ENCODE peak calls at places on chromosome 18, in four cellular contexts. R is thoracic aorta; H is CD8-positive, alpha-beta T cell; W is PC-3. L is an unnamed sample.

GRCh38 chr18:11726556-11726955 is 37.5 kb downstream of the GNAL start:
- DNase-seq in R (no peak), H (no peak), W (peak; percentile 42), L (no peak)

GRCh38 chr18:59874166-59874565 is 25.6 kb upstream of the PMAIP1 start:
- DNase-seq in R (no peak), H (no peak), W (peak; percentile 74), L (no peak)

GRCh38 chr18:24546304-24546703 is 85.9 kb downstream of the HRH4 start:
- DNase-seq in H (no peak), W (no peak), R (no peak), L (no peak)

GRCh38 chr18:76358774-76359173 is 136.3 kb downstream of the ZNF516 start:
- DNase-seq in W (no peak), H (no peak), R (no peak), L (no peak)

GRCh38 chr18:79911009-79911870 is 40.2 kb downstream of the SLC66A2 start:
- DNase-seq in H (peak; percentile 8), R (no peak), W (no peak), L (no peak)

GRCh38 chr18:11179959-11180519 is 30.7 kb upstream of the PIEZO2 start:
- DNase-seq in W (no peak), R (no peak), H (no peak), L (no peak)

GRCh38 chr18:10950080-10950875 is 199.1 kb downstream of the PIEZO2 start:
- DNase-seq in W (no peak), H (no peak), R (no peak), L (no peak)

GRCh38 chr18:36829362-36830140 is 624 bp downstream of the KIAA1328 start:
- DNase-seq in H (no peak), R (no peak), W (peak; percentile 11), L (no peak)

GRCh38 chr18:49839012-49839411 is 25.7 kb upstream of the ACAA2 start:
- DNase-seq in H (no peak), R (no peak), W (peak; percentile 73), L (no peak)

DNA sequence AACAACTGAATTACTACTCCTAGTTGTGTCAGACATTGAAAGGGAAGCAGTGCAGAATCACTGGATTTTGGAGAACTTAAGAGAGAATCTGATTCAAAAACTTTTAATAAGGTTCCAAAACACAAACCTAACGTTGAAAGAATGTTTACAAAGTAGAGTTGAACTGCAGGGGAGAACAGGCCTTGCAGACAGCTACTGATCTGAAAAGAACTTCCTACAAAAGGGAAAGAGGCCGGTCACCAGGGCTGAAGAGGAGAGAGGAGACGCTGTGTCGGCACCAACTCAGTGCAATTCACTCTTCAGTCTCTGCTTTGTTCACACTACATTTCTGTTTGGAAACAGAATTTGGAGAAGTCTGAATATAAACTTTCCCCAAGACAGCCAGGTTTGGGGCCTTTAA is 124.0 kb downstream of the GAREM1 start:
- DNase-seq in W (no peak), R (no peak), H (no peak), L (no peak)
- H3K4me3 ChIP-seq in W (no peak overlapping the region), R (peak overlapping the region; percentile 47), H (no peak overlapping the region), L (no peak overlapping the region)

DNA sequence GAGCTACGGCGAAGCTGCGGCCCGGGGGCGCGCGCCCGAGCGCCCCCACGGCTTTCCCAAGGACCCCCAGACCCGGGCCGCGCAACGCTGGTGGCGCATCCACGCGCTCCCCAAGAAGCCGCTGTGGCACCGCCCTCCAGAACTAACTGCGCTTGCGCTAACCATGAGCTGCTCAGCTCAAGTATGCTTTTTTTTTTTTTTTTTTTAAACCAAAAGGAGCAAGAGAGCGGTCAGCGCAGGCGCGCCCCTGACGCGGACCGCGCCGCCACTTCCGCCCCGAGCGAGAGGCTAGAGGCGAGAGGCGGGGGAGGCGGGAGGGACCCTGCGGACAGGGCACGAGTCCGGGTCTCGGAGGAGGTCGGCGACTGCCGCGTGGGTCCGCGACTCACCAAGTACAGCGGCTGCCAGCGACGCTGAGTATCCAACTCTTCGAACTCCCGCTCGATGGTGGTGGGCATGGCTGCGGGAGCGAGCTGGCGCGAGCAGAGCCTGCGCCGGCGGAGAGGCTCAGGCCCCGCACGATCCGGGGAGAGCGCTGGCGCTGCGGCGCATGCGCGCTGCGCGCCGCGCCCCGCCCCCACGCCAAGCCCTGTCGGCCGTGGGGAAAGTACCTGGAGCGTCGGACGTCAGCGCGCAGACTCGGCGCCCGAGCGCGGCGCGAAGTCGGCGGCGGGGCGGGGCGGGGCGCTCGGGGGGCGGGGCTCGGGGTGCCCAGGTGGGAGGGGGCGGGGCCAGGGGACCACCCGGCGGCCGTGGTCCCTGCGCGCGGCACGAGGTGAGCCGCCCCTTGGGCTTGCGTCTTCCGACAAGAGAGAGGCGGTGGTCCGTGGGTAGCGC is at the start of gene PTPN2:
- DNase-seq in R (peak; percentile 84), W (peak; percentile 96), H (peak; percentile 91), L (peak; percentile 96)
- H3K4me1 ChIP-seq in R (peaks cover 5% of the 10 kb centered on the region), W (peaks cover 16% of the 10 kb centered on the region), H (peaks cover 49% of the 10 kb centered on the region), L (peaks cover 6% of the 10 kb centered on the region)

GRCh38 chr18:2293109-2293839 is 278.0 kb downstream of the METTL4 start:
- DNase-seq in H (no peak), W (no peak), R (no peak), L (no peak)
- TF ChIP-seq CTCF in H (no peak), W (no peak), R (no peak), L (no peak)

DNA sequence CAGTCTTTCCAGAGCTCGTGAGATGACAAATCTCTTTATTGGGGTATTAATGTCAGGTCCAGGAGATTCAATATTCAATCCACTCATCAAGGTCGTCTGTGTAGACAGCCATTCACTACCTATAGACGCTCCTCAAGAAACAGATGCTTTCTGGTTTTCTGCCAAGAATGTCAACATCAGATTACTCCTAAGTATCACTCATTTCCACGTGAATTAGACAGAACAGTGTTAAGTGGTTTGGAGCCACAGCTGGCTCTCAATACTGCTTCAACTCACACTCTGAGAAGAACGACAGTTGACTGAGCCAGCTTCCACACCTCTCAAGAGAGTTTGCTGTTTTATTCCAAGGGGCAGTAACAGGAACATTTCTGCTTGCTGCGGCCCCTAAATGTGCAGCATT is 113.5 kb upstream of the NEDD4L start:
- DNase-seq in H (no peak), W (no peak), R (no peak), L (no peak)
- H3K4me3 ChIP-seq in H (no peak overlapping the region), W (no peak overlapping the region), R (no peak overlapping the region), L (no peak overlapping the region)

DNA sequence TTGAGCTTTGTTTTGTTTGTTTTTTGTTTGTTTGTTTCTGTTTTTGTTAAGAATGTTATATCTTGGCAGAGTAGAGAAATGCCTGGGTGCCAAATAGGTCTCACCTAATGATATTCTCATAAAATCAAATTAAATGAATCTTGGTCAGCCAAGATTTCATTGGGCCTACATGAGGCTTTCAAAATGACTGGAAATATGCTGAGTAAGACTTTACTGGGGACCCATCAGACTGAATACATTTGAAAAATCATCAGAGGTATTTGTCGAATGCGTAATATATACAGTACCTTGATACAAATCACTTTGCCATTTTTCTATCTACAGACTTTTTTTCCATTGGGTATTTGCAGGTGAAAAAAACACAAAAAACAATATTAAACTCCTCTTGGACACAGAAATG is 480.8 kb downstream of the CDH2 start:
- DNase-seq in H (no peak), W (no peak), R (no peak), L (no peak)
- H3K4me1 ChIP-seq in H (no peaks in the 10 kb centered on the region), W (no peaks in the 10 kb centered on the region), R (no peaks in the 10 kb centered on the region), L (no peaks in the 10 kb centered on the region)

GRCh38 chr18:56358608-56359007 is 279.8 kb downstream of the TXNL1 start:
- DNase-seq in R (no peak), H (no peak), W (peak; percentile 41), L (no peak)
- TF ChIP-seq CTCF in R (no peak), H (no peak), W (peak; percentile 59), L (no peak)

L was measured in ascending aorta.